ENCODE peak calls at places on chromosomes 12 and 14, in six cellular contexts. H, A, U, I, R and V are unnamed samples.

GRCh38 chr14:38469156-38469555 is 213.3 kb upstream of the CLEC14A start:
- DNase-seq in H (peak), A (no peak), U (peak), I (no peak), R (no peak), V (no peak)

GRCh38 chr12:119988440-119988787 is 622 bp upstream of the BICDL1 start:
- DNase-seq in H (peak), A (no peak), U (peak), I (no peak), R (no peak), V (peak)

GRCh38 chr12:92987362-92987761 is 58.3 kb upstream of the EEA1 start:
- DNase-seq in H (peak), A (no peak), U (peak), I (no peak), R (peak), V (peak)

GRCh38 chr12:3016191-3016590 is 57.0 kb downstream of the TEAD4 start:
- DNase-seq in H (no peak), A (no peak), U (no peak), I (no peak), R (no peak), V (peak)

GRCh38 chr14:69749956-69750355 is 17.0 kb upstream of the SRSF5 start:
- DNase-seq in H (no peak), A (peak), U (no peak), I (no peak), R (no peak), V (no peak)

GRCh38 chr14:48398675-48399282 is 723.4 kb upstream of the MDGA2 start:
- DNase-seq in H (peak), A (no peak), U (peak), I (peak), R (peak), V (peak)

GRCh38 chr14:57408634-57409033 is 18.2 kb downstream of the NAA30 start:
- DNase-seq in H (no peak), A (no peak), U (no peak), I (no peak), R (no peak), V (no peak)

GRCh38 chr12:50103767-50104321 is at the start of gene GPD1:
- DNase-seq in H (no peak), A (peak), U (peak), I (peak), R (peak), V (peak)

GRCh38 chr12:132664206-132665148 is 22.7 kb downstream of the POLE start:
- DNase-seq in H (no peak), A (no peak), U (no peak), I (peak), R (no peak), V (no peak)

GRCh38 chr12:116498471-116498870 is 60.7 kb upstream of the MAP1LC3B2 start:
- DNase-seq in H (no peak), A (no peak), U (no peak), I (no peak), R (no peak), V (no peak)

GRCh38 chr14:54691525-54692260 is 124.8 kb downstream of the SAMD4A start:
- DNase-seq in H (peak), A (peak), U (peak), I (peak), R (peak), V (peak)

GRCh38 chr12:21392384-21392783 is 19.7 kb downstream of the IAPP start:
- DNase-seq in H (no peak), A (no peak), U (no peak), I (no peak), R (no peak), V (no peak)

GRCh38 chr12:67630373-67631088 is 18.0 kb upstream of the DYRK2 start:
- DNase-seq in H (no peak), A (peak), U (no peak), I (peak), R (no peak), V (peak)

GRCh38 chr14:48323655-48324054 is 648.2 kb upstream of the MDGA2 start:
- DNase-seq in H (peak), A (no peak), U (peak), I (no peak), R (peak), V (peak)

GRCh38 chr14:99012703-99013102 is 259.3 kb downstream of the BCL11B start:
- DNase-seq in H (no peak), A (no peak), U (no peak), I (no peak), R (no peak), V (no peak)

GRCh38 chr14:69076341-69076740 is 76.6 kb downstream of the DCAF5 start:
- DNase-seq in H (no peak), A (no peak), U (no peak), I (no peak), R (no peak), V (no peak)

GRCh38 chr12:124556896-124557501 is 10.4 kb downstream of the NCOR2 start:
- DNase-seq in H (no peak), A (no peak), U (peak), I (peak), R (no peak), V (no peak)

GRCh38 chr14:66360526-66360925 is 125.6 kb upstream of the CCDC196 start:
- DNase-seq in H (no peak), A (no peak), U (no peak), I (no peak), R (no peak), V (no peak)

GRCh38 chr14:102930138-102930752 is 7.8 kb downstream of the AMN start:
- DNase-seq in H (no peak), A (peak), U (no peak), I (peak), R (no peak), V (no peak)
- TF ChIP-seq CTCF in H (no peak), A (no peak), U (no peak), I (peak), R (no peak), V (no peak)

GRCh38 chr12:95118138-95118787 is 44.8 kb upstream of the NR2C1 start:
- DNase-seq in H (peak), A (no peak), U (peak), I (no peak), R (peak), V (peak)

GRCh38 chr12:95117178-95117599 is 43.8 kb upstream of the NR2C1 start:
- DNase-seq in H (peak), A (peak), U (peak), I (peak), R (no peak), V (peak)

GRCh38 chr12:95116341-95116740 is 42.9 kb upstream of the NR2C1 start:
- DNase-seq in H (no peak), A (no peak), U (peak), I (no peak), R (no peak), V (no peak)

GRCh38 chr12:95116773-95117172 is 43.4 kb upstream of the NR2C1 start:
- DNase-seq in H (no peak), A (no peak), U (no peak), I (peak), R (peak), V (no peak)

GRCh38 chr12:95118788-95119179 is 45.4 kb upstream of the NR2C1 start:
- DNase-seq in H (no peak), A (no peak), U (no peak), I (no peak), R (no peak), V (no peak)
- H3K4me3 ChIP-seq in H (no peak), A (no peak), U (no peak), I (no peak), R (peak), V (no peak)

GRCh38 chr12:6074979-6075585 is 49.4 kb downstream of the VWF start:
- DNase-seq in H (no peak), A (peak), U (peak), I (peak), R (no peak), V (no peak)
- TF ChIP-seq CTCF in H (no peak), A (no peak), U (no peak), I (peak), R (no peak), V (no peak)

DNA sequence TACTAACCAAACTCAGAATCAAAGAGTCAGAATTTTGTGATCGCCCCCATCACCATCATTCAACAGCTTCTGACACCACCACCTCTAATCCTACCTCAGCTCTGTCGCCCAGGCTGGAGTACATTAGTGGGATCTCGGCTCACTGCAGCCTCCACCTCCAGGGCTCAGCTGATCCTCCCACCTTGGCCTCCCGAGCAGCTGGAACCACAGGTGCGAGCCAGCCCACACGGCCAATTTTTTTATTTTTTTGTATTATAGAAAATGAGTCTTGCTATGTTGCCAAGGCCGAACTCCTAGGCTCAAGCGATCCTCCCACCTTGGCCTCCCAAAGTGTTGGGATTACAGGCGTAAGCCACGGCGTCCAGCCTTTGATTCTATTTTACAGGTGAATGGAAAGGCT is 212.6 kb downstream of the GXYLT1 start:
- DNase-seq in H (no peak), A (no peak), U (no peak), I (peak), R (no peak), V (no peak)
- H3K4me3 ChIP-seq in H (peak), A (peak), U (peak), I (no peak), R (no peak), V (peak)

DNA sequence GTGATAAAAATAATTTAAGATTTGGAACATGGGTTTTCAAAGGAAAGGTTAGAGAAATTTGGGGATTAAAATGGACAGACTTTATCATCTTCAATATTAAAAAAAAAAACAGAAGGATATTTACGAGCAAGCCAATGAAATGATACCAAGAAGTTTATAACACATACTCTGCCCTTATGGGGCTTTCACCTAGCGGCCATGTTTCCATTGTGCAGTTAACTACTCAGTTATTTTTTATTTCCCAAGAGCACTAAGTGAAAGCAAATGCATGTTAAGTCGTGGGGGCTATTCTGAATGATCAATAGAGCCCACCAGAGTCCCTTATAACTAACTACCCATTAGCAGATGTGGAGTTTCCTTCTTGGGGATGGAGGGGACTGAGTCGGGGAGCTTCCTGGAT is 53.9 kb downstream of the ETV6 start:
- DNase-seq in H (no peak), A (no peak), U (no peak), I (no peak), R (no peak), V (no peak)
- TF ChIP-seq CTCF in H (no peak), A (no peak), U (no peak), I (no peak), R (no peak), V (no peak)